ENCODE peak calls at places on chromosomes 5 and 9, in eight cellular contexts. D is stimulated activated CD8-positive, alpha-beta memory T cell treated with anti-CD3 and anti-CD28 coated beads, Interleukin-7, amount 100 ng/mL, for 4 hours; C is HCEC 1CT; O is A172; I is activated naive CD8-positive, alpha-beta T cell treated with anti-CD3 and anti-CD28 coated beads for 36 hours; Z is iris pigment epithelial cell; N is MM.1S; V is WTC11. M is an unnamed sample.

GRCh38 chr5:172904643-172905345 is 54.4 kb upstream of the RPL26L1 start:
- DNase-seq in V (no peak), C (peak), O (peak), Z (peak), I (no peak), D (no peak), N (no peak), M (peak)

GRCh38 chr9:115923903-115924668 is 229.5 kb upstream of the PAPPA start:
- DNase-seq in N (no peak), Z (peak), D (no peak), V (no peak), I (no peak), O (peak), C (peak), M (no peak)

GRCh38 chr5:40630166-40630565 is 49.5 kb upstream of the PTGER4 start:
- DNase-seq in I (no peak), Z (no peak), N (no peak), O (no peak), D (no peak), C (no peak), V (no peak), M (no peak)

GRCh38 chr5:169286572-169287325 is 14.2 kb downstream of the SLIT3 start:
- DNase-seq in D (no peak), O (no peak), I (no peak), Z (no peak), C (no peak), N (no peak), V (no peak), M (no peak)

GRCh38 chr5:80864706-80865435 is 95.3 kb upstream of the RASGRF2 start:
- DNase-seq in N (no peak), Z (no peak), D (no peak), C (no peak), O (no peak), V (no peak), I (peak), M (no peak)

GRCh38 chr5:34957299-34957698 is 27.9 kb downstream of the DNAJC21 start:
- DNase-seq in D (no peak), N (no peak), Z (peak), V (no peak), O (no peak), I (no peak), C (no peak), M (peak)

GRCh38 chr9:133113163-133113927 is 7.7 kb downstream of the RALGDS start:
- DNase-seq in V (no peak), N (no peak), Z (peak), I (no peak), O (peak), C (no peak), D (no peak), M (peak)

GRCh38 chr5:66828046-66828550 is 231.9 kb downstream of the MAST4 start:
- DNase-seq in D (no peak), Z (no peak), V (peak), C (no peak), O (no peak), N (peak), I (no peak), M (peak)

GRCh38 chr5:156824800-156825199 is 25.3 kb upstream of the PPP1R2B start:
- DNase-seq in O (peak), D (no peak), N (no peak), V (no peak), Z (peak), I (no peak), C (no peak), M (peak)

GRCh38 chr5:54234304-54234938 is 76.0 kb downstream of the ARL15 start:
- DNase-seq in C (peak), Z (peak), D (no peak), I (no peak), N (peak), V (no peak), O (peak), M (peak)

GRCh38 chr9:95091574-95091970 is 225.9 kb downstream of the FANCC start:
- DNase-seq in D (no peak), C (no peak), I (no peak), O (peak), Z (peak), V (no peak), N (no peak), M (peak)

GRCh38 chr9:69307446-69308216 is 17.4 kb upstream of the ENTREP1 start:
- DNase-seq in I (no peak), Z (peak), V (peak), O (peak), D (no peak), C (no peak), N (no peak), M (peak)

GRCh38 chr9:71737455-71737854 is 30.9 kb downstream of the CEMIP2 start:
- DNase-seq in V (no peak), N (no peak), I (no peak), C (no peak), D (no peak), Z (peak), O (peak), M (peak)

GRCh38 chr5:1163879-1164278 is 37.5 kb upstream of the SLC6A19 start:
- DNase-seq in V (no peak), O (no peak), Z (no peak), D (no peak), N (no peak), I (no peak), C (no peak), M (no peak)

GRCh38 chr5:72584466-72584865 is 77.3 kb upstream of the ZNF366 start:
- DNase-seq in Z (peak), V (no peak), D (no peak), N (no peak), C (peak), O (no peak), I (no peak), M (peak)

GRCh38 chr5:147911427-147911826 is 5.1 kb upstream of the C5orf46 start:
- DNase-seq in D (no peak), O (no peak), Z (no peak), I (no peak), C (no peak), V (no peak), N (no peak), M (peak)

M was measured in renal cortical epithelial cell.